ENCODE peak calls at places on chromosomes 2 and 18, in eight cellular contexts. D is GM12865; M is AG10803; C is NCI-H446 treated with DMSO at 0.1 percent for 48 hours; N is glomerular endothelial cell; U is left cardiac atrium; Y is colonic mucosa; G is activated CD4-positive, CD25-positive, alpha-beta regulatory T cell. V is an unnamed sample.

GRCh38 chr2:239751719-239752355 is 273.3 kb downstream of the NDUFA10 start:
- DNase-seq in Y (peak; percentile 21), U (peak; percentile 44), D (no peak), M (peak; percentile 10), G (no peak), N (no peak), C (no peak), V (no peak)

GRCh38 chr2:144854596-144854995 is 334.7 kb upstream of the ZEB2 start:
- DNase-seq in U (no peak), Y (no peak), M (no peak), N (no peak), D (no peak), C (no peak), G (no peak), V (no peak)

GRCh38 chr2:174195253-174195652 is 53.1 kb downstream of the OLA1 start:
- DNase-seq in U (no peak), N (no peak), M (no peak), G (no peak), D (no peak), Y (no peak), C (no peak), V (peak; percentile 14)

GRCh38 chr18:58496937-58497336 is 132.0 kb downstream of the ALPK2 start:
- DNase-seq in M (no peak), C (no peak), D (peak; percentile 28), U (no peak), N (no peak), Y (no peak), G (no peak), V (no peak)

GRCh38 chr2:71157124-71157802 is 26.8 kb downstream of the MPHOSPH10 start:
- DNase-seq in M (peak; percentile 14), N (no peak), G (peak; percentile 25), U (peak; percentile 56), C (no peak), D (peak; percentile 46), Y (peak; percentile 56), V (peak; percentile 25)

GRCh38 chr2:9765611-9766531 is 77.4 kb upstream of the TAF1B start:
- DNase-seq in D (no peak), Y (no peak), N (no peak), C (no peak), G (no peak), U (peak; percentile 48), M (no peak), V (no peak)

GRCh38 chr2:158967731-158968395 is 577 bp upstream of the TANC1 start:
- DNase-seq in U (peak; percentile 68), G (no peak), Y (peak; percentile 63), D (no peak), C (peak; percentile 57), M (peak; percentile 81), N (no peak), V (peak; percentile 74)

GRCh38 chr2:144675731-144676130 is 155.8 kb upstream of the ZEB2 start:
- DNase-seq in M (no peak), C (no peak), N (no peak), G (no peak), Y (no peak), U (no peak), D (no peak), V (no peak)

GRCh38 chr2:172833898-172834297 is 98.3 kb downstream of the RAPGEF4 start:
- DNase-seq in D (no peak), G (no peak), N (no peak), U (no peak), Y (no peak), C (no peak), M (no peak), V (no peak)

GRCh38 chr2:169276045-169276444 is 86.3 kb downstream of the LRP2 start:
- DNase-seq in D (no peak), N (no peak), Y (no peak), M (no peak), G (no peak), C (no peak), U (no peak), V (no peak)

GRCh38 chr2:11877764-11878163 is 131.3 kb downstream of the LPIN1 start:
- DNase-seq in N (no peak), C (no peak), Y (no peak), U (no peak), D (no peak), M (no peak), G (no peak), V (no peak)

GRCh38 chr2:237165405-237166276 is 80.0 kb downstream of the COPS8 start:
- DNase-seq in C (no peak), G (no peak), N (no peak), D (peak; percentile 14), M (no peak), Y (no peak), U (no peak), V (peak; percentile 89)

GRCh38 chr2:197427986-197428385 is 6.8 kb downstream of the SF3B1 start:
- DNase-seq in N (no peak), Y (no peak), D (no peak), C (no peak), G (no peak), U (no peak), M (no peak), V (no peak)

V was measured in fibroblast of villous mesenchyme.